ENCODE peak calls at places on chromosomes 13 and 19, in seven cellular contexts. M is stimulated activated naive CD8-positive, alpha-beta T cell treated with anti-CD3 and anti-CD28 coated beads, Interleukin-15, Interleukin-2, amounts not matched to agents 100 U/mL and 50 U/mL, for 24 hours; O is thoracic aorta; V is stimulated activated CD8-positive, alpha-beta memory T cell treated with anti-CD3 and anti-CD28 coated beads, Interleukin-12 subunit alpha, Interleukin-12 subunit beta, amount 100 ng/mL, for 4 hours; A is AG04450; U is Caco-2; P is right lobe of liver. L is an unnamed sample.

GRCh38 chr13:100300213-100300612 is 211.3 kb downstream of the PCCA start:
- DNase-seq in P (no peak), V (no peak), M (no peak), U (no peak), O (no peak), A (no peak), L (no peak)

GRCh38 chr13:84192125-84192524 is 309.9 kb upstream of the SLITRK1 start:
- DNase-seq in P (no peak), U (no peak), A (peak; percentile 67), V (no peak), M (no peak), O (no peak), L (no peak)

GRCh38 chr19:48636859-48637448 is at the start of gene DBP:
- DNase-seq in M (peak; percentile 46), O (no peak), A (no peak), U (no peak), P (peak; percentile 63), V (no peak), L (peak; percentile 52)

GRCh38 chr19:17530586-17530985 is 19.1 kb downstream of the PGLS start:
- DNase-seq in A (no peak), M (no peak), V (no peak), O (no peak), U (no peak), P (no peak), L (no peak)

GRCh38 chr13:23561261-23561660 is 9.0 kb upstream of the TNFRSF19 start:
- DNase-seq in O (no peak), M (no peak), P (no peak), A (no peak), V (no peak), U (no peak), L (no peak)

GRCh38 chr13:107518292-107518691 is 697.0 kb downstream of the LIG4 start:
- DNase-seq in M (no peak), P (no peak), U (no peak), O (no peak), V (no peak), A (no peak), L (no peak)

GRCh38 chr19:10694706-10695105 is 6.5 kb upstream of the QTRT1 start:
- DNase-seq in M (no peak), P (no peak), V (no peak), O (no peak), A (no peak), U (no peak), L (no peak)

GRCh38 chr13:34764246-34764645 is 177.8 kb upstream of the NBEA start:
- DNase-seq in M (no peak), O (no peak), V (no peak), U (no peak), P (no peak), A (no peak), L (no peak)

GRCh38 chr13:26300140-26300539 is 46.2 kb downstream of the CDK8 start:
- DNase-seq in P (no peak), U (no peak), V (no peak), M (peak; percentile 14), O (no peak), A (no peak), L (no peak)

GRCh38 chr13:24626449-24626848 is 53.8 kb upstream of the ATP12A start:
- DNase-seq in O (no peak), U (no peak), V (no peak), A (no peak), P (no peak), M (no peak), L (no peak)

GRCh38 chr13:29436721-29437250 is 158.7 kb downstream of the SLC7A1 start:
- DNase-seq in A (no peak), M (no peak), V (no peak), P (no peak), O (no peak), U (no peak), L (no peak)

GRCh38 chr13:41370736-41371135 is 59.7 kb downstream of the NAA16 start:
- DNase-seq in V (no peak), O (no peak), P (no peak), M (no peak), U (no peak), A (no peak), L (no peak)

GRCh38 chr13:73168226-73168992 is 109.6 kb downstream of the KLF5 start:
- DNase-seq in M (no peak), O (no peak), P (no peak), V (no peak), U (no peak), A (no peak), L (no peak)

GRCh38 chr13:60012503-60012902 is 151.2 kb downstream of the DIAPH3 start:
- DNase-seq in O (no peak), A (no peak), V (no peak), U (no peak), M (no peak), P (no peak), L (no peak)

GRCh38 chr19:4909172-4909896 is at the start of gene UHRF1:
- DNase-seq in O (no peak), V (no peak), U (peak; percentile 72), P (no peak), A (no peak), M (peak; percentile 87), L (peak; percentile 68)

GRCh38 chr13:50421457-50422130 is 406.4 kb downstream of the KCNRG start:
- DNase-seq in M (no peak), A (no peak), V (no peak), P (no peak), O (no peak), U (no peak), L (no peak)

GRCh38 chr13:113209336-113209879 is at the start of gene CUL4A:
- DNase-seq in M (peak; percentile 85), V (peak; percentile 63), U (peak; percentile 90), A (no peak), P (peak; percentile 86), O (no peak), L (peak; percentile 72)

GRCh38 chr13:99605417-99606321 is 104.4 kb downstream of the TM9SF2 start:
- DNase-seq in P (peak; percentile 79), A (no peak), O (no peak), U (peak; percentile 73), M (peak; percentile 45), V (peak; percentile 10), L (peak; percentile 35)

GRCh38 chr13:40406405-40407138 is 259.9 kb downstream of the FOXO1 start:
- DNase-seq in U (peak; percentile 73), V (no peak), O (no peak), P (no peak), M (no peak), A (peak; percentile 30), L (no peak)

GRCh38 chr19:14561832-14562351 is 10.0 kb downstream of the NDUFB7 start:
- DNase-seq in P (peak; percentile 54), A (no peak), O (no peak), V (no peak), M (peak; percentile 34), U (no peak), L (no peak)

GRCh38 chr13:19810151-19810550 is 27.4 kb upstream of the PSPC1 start:
- DNase-seq in A (no peak), V (no peak), P (no peak), O (no peak), U (no peak), M (no peak), L (no peak)

GRCh38 chr13:93025984-93026383 is 200.6 kb upstream of the GPC6 start:
- DNase-seq in U (no peak), M (no peak), P (no peak), V (no peak), A (no peak), O (no peak), L (no peak)

GRCh38 chr13:93603043-93603442 is 376.4 kb downstream of the GPC6 start:
- DNase-seq in O (peak; percentile 5), U (no peak), V (no peak), P (no peak), A (peak; percentile 30), M (no peak), L (no peak)

GRCh38 chr19:12596927-12597548 is 13.6 kb downstream of the ZNF490 start:
- DNase-seq in P (peak; percentile 86), V (no peak), A (no peak), U (no peak), M (no peak), O (no peak), L (no peak)

GRCh38 chr19:46639356-46640061 is 3.5 kb upstream of the GNG8 start:
- DNase-seq in A (no peak), P (peak; percentile 51), V (no peak), O (no peak), M (no peak), U (no peak), L (no peak)

GRCh38 chr19:42455621-42456081 is 12.9 kb upstream of the CXCL17 start:
- DNase-seq in U (peak; percentile 89), A (no peak), P (no peak), O (no peak), V (no peak), M (no peak), L (no peak)

GRCh38 chr13:86383151-86383550 is 583.9 kb upstream of the SLITRK6 start:
- DNase-seq in A (no peak), P (no peak), U (no peak), M (no peak), O (no peak), V (no peak), L (no peak)

GRCh38 chr13:113545931-113546516 is 38.5 kb upstream of the TFDP1 start:
- DNase-seq in U (peak; percentile 31), M (no peak), A (no peak), P (no peak), V (no peak), O (no peak), L (no peak)

GRCh38 chr19:6236310-6237291 is 43.2 kb downstream of the MLLT1 start:
- DNase-seq in A (no peak), P (peak; percentile 32), V (no peak), U (peak; percentile 15), O (no peak), M (no peak), L (no peak)

GRCh38 chr19:20247016-20247683 is 80.1 kb downstream of the ZNF486 start:
- DNase-seq in P (no peak), A (no peak), O (no peak), U (no peak), V (no peak), M (peak; percentile 17), L (no peak)

GRCh38 chr19:799076-799881 is 2.0 kb downstream of the PTBP1 start:
- DNase-seq in P (no peak), M (no peak), V (no peak), O (no peak), U (no peak), A (no peak), L (no peak)

GRCh38 chr13:42814868-42815267 is 33.5 kb downstream of the FAM216B start:
- DNase-seq in U (no peak), A (peak; percentile 69), M (no peak), P (no peak), O (no peak), V (no peak), L (no peak)

GRCh38 chr19:6020166-6020967 is 42.4 kb upstream of the RANBP3 start:
- DNase-seq in V (no peak), O (no peak), P (no peak), A (no peak), M (no peak), U (no peak), L (no peak)

GRCh38 chr13:110652231-110652730 is 36.9 kb downstream of the NAXD start:
- DNase-seq in M (no peak), O (no peak), P (no peak), A (no peak), V (no peak), U (no peak), L (no peak)

GRCh38 chr19:45474941-45475516 is 7.2 kb downstream of the FOSB start:
- DNase-seq in A (no peak), P (no peak), U (no peak), V (no peak), M (no peak), O (no peak), L (no peak)

GRCh38 chr19:55255618-55256423 is 3.0 kb downstream of the PPP6R1 start:
- DNase-seq in O (no peak), U (no peak), V (peak; percentile 30), A (no peak), P (no peak), M (peak; percentile 76), L (peak; percentile 52)

L was measured in GDM1.